ENCODE peak calls at places on chromosomes 13 and 19, in five cellular contexts. Y is breast epithelium, E is fibroblast of mammary gland, Z is nephron progenitor cell, Q is sigmoid colon. J is an unnamed sample.

GRCh38 chr19:55212447-55212846 is 3.1 kb upstream of the PTPRH start:
- DNase-seq in Z (no peak), Q (no peak), Y (no peak), E (no peak), J (peak)

GRCh38 chr13:34300559-34300958 is 482.6 kb downstream of the RFC3 start:
- DNase-seq in E (no peak), Z (no peak), Q (no peak), Y (no peak), J (no peak)

GRCh38 chr19:5623397-5624153 is 692 bp downstream of the SAFB start:
- DNase-seq in Z (no peak), Q (no peak), E (no peak), Y (peak), J (peak)

GRCh38 chr19:45147835-45148676 is 12.7 kb downstream of the NKPD1 start:
- DNase-seq in E (no peak), Y (no peak), Q (no peak), Z (no peak), J (no peak)

GRCh38 chr19:13152854-13153626 is 2.8 kb downstream of the IER2 start:
- DNase-seq in Y (peak), Z (peak), E (peak), Q (peak), J (peak)

GRCh38 chr13:72849571-72849970 is 67.6 kb downstream of the PIBF1 start:
- DNase-seq in Q (no peak), E (peak), Z (no peak), Y (no peak), J (no peak)

GRCh38 chr19:15337202-15337601 is 4.9 kb upstream of the BRD4 start:
- DNase-seq in Z (no peak), Y (no peak), Q (no peak), E (peak), J (no peak)

GRCh38 chr19:38233740-38234251 is 9.8 kb upstream of the DPF1 start:
- DNase-seq in E (peak), Q (peak), Z (peak), Y (peak), J (peak)

GRCh38 chr19:27909185-27909840 is 1303.6 kb downstream of the UQCRFS1 start:
- DNase-seq in Q (no peak), E (no peak), Y (no peak), Z (no peak), J (no peak)

GRCh38 chr13:98514268-98514667 is 62.6 kb downstream of the STK24 start:
- DNase-seq in Z (no peak), E (no peak), Y (no peak), Q (no peak), J (no peak)

GRCh38 chr19:23718802-23719201 is 31.8 kb upstream of the ZNF675 start:
- DNase-seq in Y (no peak), Q (no peak), E (no peak), Z (no peak), J (no peak)

GRCh38 chr19:46860846-46861690 is at the start of gene ARHGAP35:
- DNase-seq in E (no peak), Q (no peak), Y (no peak), Z (peak), J (peak)

GRCh38 chr13:113832204-113832603 is 31.7 kb downstream of the GAS6 start:
- DNase-seq in Q (no peak), Z (no peak), E (no peak), Y (no peak), J (no peak)

GRCh38 chr19:48090281-48090802 is 20.3 kb downstream of the PLA2G4C start:
- DNase-seq in Z (no peak), E (no peak), Y (no peak), Q (no peak), J (no peak)

GRCh38 chr19:56089344-56089743 is 31.8 kb downstream of the ZNF787 start:
- DNase-seq in Y (no peak), E (no peak), Z (no peak), Q (no peak), J (no peak)

GRCh38 chr19:55304279-55304978 is 20.6 kb downstream of the BRSK1 start:
- DNase-seq in Z (peak), Q (no peak), E (peak), Y (no peak), J (peak)

GRCh38 chr13:27425918-27426630 is 1.7 kb downstream of the GTF3A start:
- DNase-seq in Y (peak), E (peak), Z (peak), Q (peak), J (no peak)

GRCh38 chr13:33004454-33004853 is 11.8 kb upstream of the KL start:
- DNase-seq in Z (no peak), Y (no peak), Q (no peak), E (peak), J (no peak)

GRCh38 chr19:7492142-7493055 is 3.6 kb upstream of the PEX11G start:
- DNase-seq in Q (no peak), Y (no peak), E (peak), Z (no peak), J (no peak)

GRCh38 chr19:29524912-29525870 is 603 bp upstream of the VSTM2B start:
- DNase-seq in Y (no peak), Z (peak), Q (no peak), E (no peak), J (no peak)

GRCh38 chr19:10109528-10109927 is 2.0 kb upstream of the P2RY11 start:
- DNase-seq in Q (no peak), E (no peak), Y (no peak), Z (no peak), J (no peak)

GRCh38 chr13:27962128-27962841 is 6.8 kb downstream of the CDX2 start:
- DNase-seq in Z (peak), E (no peak), Q (no peak), Y (no peak), J (no peak)

GRCh38 chr19:2475018-2475701 is 767 bp upstream of the GADD45B start:
- DNase-seq in Z (peak), E (peak), Q (peak), Y (peak), J (peak)

GRCh38 chr13:33796095-33796494 is 21.9 kb upstream of the RFC3 start:
- DNase-seq in Y (no peak), E (no peak), Z (no peak), Q (no peak), J (no peak)

GRCh38 chr13:93233997-93234416 is 7.4 kb downstream of the GPC6 start:
- DNase-seq in Y (no peak), E (no peak), Q (no peak), Z (no peak), J (no peak)
- TF ChIP-seq CTCF in Y (no peak), E (peak), Q (no peak), Z (no peak), J (no peak)

GRCh38 chr19:40225440-40226305 is 816 bp downstream of the CCNP start:
- DNase-seq in Z (no peak), Q (no peak), E (peak), Y (no peak), J (no peak)
- TF ChIP-seq CTCF in Z (no peak), Q (no peak), E (no peak), Y (no peak), J (no peak)

GRCh38 chr13:81171065-81171647 is 830.2 kb upstream of the SPRY2 start:
- DNase-seq in Y (no peak), Q (no peak), E (peak), Z (no peak), J (no peak)
- TF ChIP-seq CTCF in Y (no peak), Q (no peak), E (peak), Z (peak), J (peak)

DNA sequence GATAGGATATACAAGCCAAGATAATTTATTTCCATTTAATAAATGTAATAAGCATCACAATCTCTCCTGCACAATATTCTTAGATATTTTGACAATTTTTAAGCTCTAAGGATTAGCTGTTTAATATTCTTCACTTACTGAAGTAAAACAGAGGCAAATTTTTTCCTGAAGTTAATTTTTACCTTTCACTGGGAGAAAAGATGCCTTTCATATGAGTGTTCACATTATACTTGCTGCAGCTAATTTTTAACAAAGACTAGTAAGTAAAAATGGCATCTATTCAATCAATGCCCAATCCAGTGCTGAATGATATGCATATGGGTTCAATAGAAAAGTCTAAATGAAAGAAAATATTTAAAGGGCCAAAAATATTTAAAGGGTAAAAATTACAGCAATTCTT is 377.2 kb upstream of the GPC6 start:
- DNase-seq in Y (no peak), E (no peak), Q (no peak), Z (no peak), J (no peak)
- TF ChIP-seq CTCF in Y (no peak), E (no peak), Q (no peak), Z (no peak), J (no peak)

GRCh38 chr13:104773775-104774174 is 1707.6 kb upstream of the SLC10A2 start:
- DNase-seq in Q (no peak), Z (no peak), Y (no peak), E (peak), J (no peak)
- TF ChIP-seq CTCF in Q (peak), Z (peak), Y (no peak), E (peak), J (peak)

DNA sequence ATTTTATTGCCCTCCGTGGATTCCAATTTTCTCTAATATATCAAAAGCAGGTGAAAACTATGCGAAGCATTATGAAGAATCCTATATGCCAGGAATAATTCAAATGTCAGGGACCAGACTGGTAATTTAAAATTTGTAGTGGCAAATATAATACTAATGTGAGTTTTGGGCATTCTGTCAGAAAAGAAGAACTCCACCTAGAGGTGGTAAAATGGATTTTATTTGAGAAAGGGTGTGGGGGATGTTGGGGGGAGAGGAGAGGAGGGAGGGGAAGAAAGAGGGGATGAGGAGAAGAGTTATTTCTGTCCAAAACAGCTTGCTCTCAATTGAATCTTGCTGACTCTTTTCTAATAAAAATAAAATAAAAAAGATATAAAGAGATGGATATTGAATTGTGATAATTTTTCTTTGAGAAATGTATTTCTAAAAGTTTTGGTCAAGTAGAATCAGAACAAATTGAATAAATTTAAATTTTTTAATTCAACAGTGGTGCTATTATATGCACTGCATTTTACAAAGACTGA is 929.3 kb upstream of the SLITRK5 start:
- DNase-seq in Y (no peak), Q (no peak), Z (no peak), E (no peak), J (no peak)
- TF ChIP-seq CTCF in Y (no peak), Q (no peak), Z (no peak), E (no peak), J (peak)

GRCh38 chr13:21747456-21747855 is 76.6 kb downstream of the FGF9 start:
- DNase-seq in Y (no peak), E (no peak), Q (no peak), Z (no peak), J (no peak)

GRCh38 chr13:21753117-21753729 is 82.3 kb downstream of the FGF9 start:
- DNase-seq in Y (no peak), Z (no peak), E (no peak), Q (no peak), J (no peak)

GRCh38 chr13:21752501-21752900 is 81.6 kb downstream of the FGF9 start:
- DNase-seq in Y (no peak), E (no peak), Q (no peak), Z (no peak), J (no peak)

GRCh38 chr13:21745307-21745706 is 74.4 kb downstream of the FGF9 start:
- DNase-seq in Q (no peak), Y (no peak), Z (no peak), E (no peak), J (no peak)

GRCh38 chr13:21749410-21749809 is 78.5 kb downstream of the FGF9 start:
- DNase-seq in Q (no peak), Z (no peak), E (no peak), Y (no peak), J (no peak)
- TF ChIP-seq CTCF in Q (no peak), Z (no peak), E (no peak), Y (no peak), J (no peak)

DNA sequence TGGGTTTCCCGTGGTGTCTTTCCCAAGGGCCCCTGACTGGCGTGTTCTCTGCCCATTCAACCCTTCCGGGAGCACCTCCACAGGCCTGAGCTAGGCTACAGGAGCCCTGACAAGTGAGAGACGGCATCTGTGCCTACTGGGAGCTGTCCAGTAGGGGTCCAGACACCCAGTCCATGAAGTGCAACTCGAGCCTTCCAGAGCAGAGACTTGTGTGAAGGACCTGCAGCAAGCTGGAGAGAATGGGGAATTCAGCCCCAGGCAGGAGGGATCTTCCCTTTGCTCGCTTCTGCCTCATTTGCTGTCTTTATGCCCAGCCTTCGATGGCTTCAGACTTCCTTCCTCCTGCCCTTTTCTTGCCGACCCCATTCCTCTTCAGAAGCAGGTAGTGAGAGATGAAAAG is 327.4 kb downstream of the FGF9 start:
- DNase-seq in Q (no peak), Z (peak), Y (no peak), E (no peak), J (no peak)
- TF ChIP-seq CTCF in Q (no peak), Z (no peak), Y (no peak), E (no peak), J (no peak)

GRCh38 chr19:49591731-49592485 is 926 bp downstream of the PRR12 start:
- DNase-seq in Z (peak), Y (peak), Q (peak), E (peak), J (peak)
- TF ChIP-seq CTCF in Z (no peak), Y (no peak), Q (no peak), E (no peak), J (no peak)